ENCODE peak calls at places on chromosomes 1 and 21, in five cellular contexts. W is left lung, V is testis, C is uterus, Q is pancreas. T is an unnamed sample.

GRCh38 chr21:46191257-46191685 is 7.0 kb upstream of the SPATC1L start:
- DNase-seq in V (peak; percentile 31), C (peak; percentile 58), W (no peak), Q (no peak), T (no peak)

GRCh38 chr1:43541721-43542401 is 11.2 kb downstream of the PTPRF start:
- DNase-seq in W (peak; percentile 87), C (peak; percentile 76), Q (peak; percentile 96), V (peak; percentile 84), T (peak; percentile 96)

GRCh38 chr1:234535763-234536515 is 57.0 kb upstream of the TARBP1 start:
- DNase-seq in Q (no peak), V (peak; percentile 48), C (peak; percentile 65), W (no peak), T (no peak)

GRCh38 chr1:222697858-222698257 is 14.4 kb downstream of the AIDA start:
- DNase-seq in C (no peak), W (no peak), V (no peak), Q (no peak), T (no peak)

GRCh38 chr1:39405358-39405757 is 86.1 kb upstream of the BMP8A start:
- DNase-seq in V (no peak), C (no peak), Q (no peak), W (no peak), T (no peak)

GRCh38 chr1:37360011-37360410 is 114.4 kb upstream of the ZC3H12A start:
- DNase-seq in C (no peak), Q (no peak), V (no peak), W (no peak), T (no peak)

GRCh38 chr1:113783254-113784103 is 24.2 kb upstream of the PHTF1 start:
- DNase-seq in W (no peak), Q (no peak), C (no peak), V (peak; percentile 56), T (no peak)

GRCh38 chr1:27669876-27670275 is 2.1 kb downstream of the IFI6 start:
- DNase-seq in Q (no peak), V (peak; percentile 9), W (no peak), C (no peak), T (no peak)

GRCh38 chr1:71785470-71785869 is 496.9 kb downstream of the NEGR1 start:
- DNase-seq in W (no peak), V (no peak), Q (no peak), C (no peak), T (no peak)

GRCh38 chr1:6785721-6786505 is 659 bp downstream of the CAMTA1 start:
- DNase-seq in V (peak; percentile 34), Q (peak; percentile 80), W (peak; percentile 85), C (peak; percentile 56), T (peak; percentile 61)

GRCh38 chr1:17966341-17966740 is 141.3 kb upstream of the IGSF21 start:
- DNase-seq in W (no peak), C (no peak), Q (no peak), V (no peak), T (no peak)

GRCh38 chr1:224430511-224431113 is 4.0 kb downstream of the WDR26 start:
- DNase-seq in C (no peak), Q (no peak), W (no peak), V (no peak), T (no peak)

GRCh38 chr1:153565529-153566374 is at the start of gene S100A2:
- DNase-seq in C (peak; percentile 69), Q (peak; percentile 64), W (peak; percentile 89), V (no peak), T (no peak)

GRCh38 chr1:19481826-19482398 is 3.4 kb downstream of the CAPZB start:
- DNase-seq in Q (no peak), W (no peak), V (no peak), C (no peak), T (no peak)

GRCh38 chr1:62530516-62531154 is 66.7 kb upstream of the ANGPTL3 start:
- DNase-seq in Q (peak; percentile 79), V (peak; percentile 72), W (peak; percentile 61), C (peak; percentile 19), T (peak; percentile 77)

GRCh38 chr1:234372011-234372757 is 1.1 kb upstream of the COA6 start:
- DNase-seq in C (no peak), V (no peak), Q (no peak), W (no peak), T (no peak)

GRCh38 chr1:14190508-14190907 is 408.0 kb upstream of the KAZN start:
- DNase-seq in V (no peak), W (no peak), Q (no peak), C (no peak), T (no peak)

GRCh38 chr1:206506405-206506802 is 927 bp upstream of the RASSF5 start:
- DNase-seq in W (no peak), V (no peak), C (no peak), Q (no peak), T (no peak)

GRCh38 chr1:172668097-172668496 is 9.2 kb downstream of the FASLG start:
- DNase-seq in V (no peak), Q (no peak), W (no peak), C (no peak), T (no peak)

GRCh38 chr21:41530366-41530765 is 22.4 kb upstream of the TMPRSS2 start:
- DNase-seq in V (no peak), Q (no peak), C (no peak), W (no peak), T (no peak)

GRCh38 chr21:26320541-26320940 is 150.0 kb upstream of the APP start:
- DNase-seq in W (no peak), Q (no peak), V (no peak), C (no peak), T (no peak)

GRCh38 chr1:9833632-9834031 is 9.9 kb upstream of the CLSTN1 start:
- DNase-seq in Q (no peak), W (no peak), V (no peak), C (no peak), T (no peak)

GRCh38 chr1:9350960-9351359 is 58.3 kb downstream of the SPSB1 start:
- DNase-seq in W (no peak), Q (no peak), V (no peak), C (no peak), T (no peak)

GRCh38 chr1:5632226-5632625 is 360.0 kb downstream of the NPHP4 start:
- DNase-seq in V (no peak), C (no peak), Q (no peak), W (peak; percentile 20), T (no peak)

GRCh38 chr1:115671176-115672062 is 29.6 kb downstream of the VANGL1 start:
- DNase-seq in W (no peak), V (no peak), Q (no peak), C (no peak), T (no peak)

GRCh38 chr1:197156692-197157091 is 10.2 kb upstream of the ASPM start:
- DNase-seq in V (no peak), C (no peak), Q (no peak), W (no peak), T (no peak)
- TF ChIP-seq CTCF in V (no peak), C (no peak), Q (no peak), W (no peak), T (peak; percentile 32)

DNA sequence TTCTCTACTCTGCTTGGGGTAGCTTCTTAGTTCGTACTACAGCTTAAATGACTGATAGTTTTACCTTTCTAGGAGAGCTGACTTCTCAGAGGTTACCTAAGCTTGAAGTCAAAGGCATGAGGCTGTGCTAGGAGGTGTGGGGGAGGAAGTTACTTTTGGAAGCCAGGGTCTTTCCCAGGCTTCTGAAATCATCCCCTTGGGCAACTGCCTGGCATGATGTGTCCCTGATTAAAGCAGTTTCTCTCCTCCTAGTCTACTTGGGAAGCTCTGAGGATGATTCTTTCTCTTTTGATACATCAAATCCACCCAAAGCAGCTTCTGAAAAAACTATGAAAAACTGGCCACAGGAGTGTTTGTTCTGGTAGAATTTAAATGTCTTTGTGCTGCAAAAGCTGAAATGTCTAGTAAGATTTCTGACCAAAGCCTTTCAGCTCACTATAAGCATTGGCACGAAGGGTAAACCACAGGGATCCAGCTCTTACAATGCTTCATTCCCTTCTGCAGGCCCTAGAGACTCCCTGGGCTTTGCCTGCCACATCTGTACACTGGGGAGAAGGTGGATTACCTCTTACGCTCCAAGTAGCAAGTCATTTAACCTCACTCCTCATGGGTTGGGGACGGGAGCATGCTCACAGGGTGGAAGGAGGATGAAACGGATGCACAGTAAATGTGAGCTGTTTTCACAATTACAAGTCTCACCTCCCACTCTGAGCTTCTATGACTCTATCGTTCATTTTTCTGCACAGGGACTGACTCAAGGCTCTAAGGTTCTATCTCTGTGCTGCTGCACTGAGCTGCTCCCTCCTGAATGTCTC is 59.6 kb downstream of the RUNX1 start:
- DNase-seq in W (no peak), V (no peak), C (no peak), Q (no peak), T (no peak)
- H3K4me1 ChIP-seq in W (peaks cover 32% of the 10 kb centered on the region), V (no peaks in the 10 kb centered on the region), C (no peaks in the 10 kb centered on the region), Q (no peaks in the 10 kb centered on the region), T (no peaks in the 10 kb centered on the region)

GRCh38 chr1:3346478-3346877 is 108.0 kb upstream of the ARHGEF16 start:
- DNase-seq in V (no peak), C (no peak), W (no peak), Q (no peak), T (no peak)
- H3K27ac ChIP-seq in V (no peak overlapping the region), C (no peak overlapping the region), W (no peak overlapping the region), Q (no peak overlapping the region), T (no peak overlapping the region)

DNA sequence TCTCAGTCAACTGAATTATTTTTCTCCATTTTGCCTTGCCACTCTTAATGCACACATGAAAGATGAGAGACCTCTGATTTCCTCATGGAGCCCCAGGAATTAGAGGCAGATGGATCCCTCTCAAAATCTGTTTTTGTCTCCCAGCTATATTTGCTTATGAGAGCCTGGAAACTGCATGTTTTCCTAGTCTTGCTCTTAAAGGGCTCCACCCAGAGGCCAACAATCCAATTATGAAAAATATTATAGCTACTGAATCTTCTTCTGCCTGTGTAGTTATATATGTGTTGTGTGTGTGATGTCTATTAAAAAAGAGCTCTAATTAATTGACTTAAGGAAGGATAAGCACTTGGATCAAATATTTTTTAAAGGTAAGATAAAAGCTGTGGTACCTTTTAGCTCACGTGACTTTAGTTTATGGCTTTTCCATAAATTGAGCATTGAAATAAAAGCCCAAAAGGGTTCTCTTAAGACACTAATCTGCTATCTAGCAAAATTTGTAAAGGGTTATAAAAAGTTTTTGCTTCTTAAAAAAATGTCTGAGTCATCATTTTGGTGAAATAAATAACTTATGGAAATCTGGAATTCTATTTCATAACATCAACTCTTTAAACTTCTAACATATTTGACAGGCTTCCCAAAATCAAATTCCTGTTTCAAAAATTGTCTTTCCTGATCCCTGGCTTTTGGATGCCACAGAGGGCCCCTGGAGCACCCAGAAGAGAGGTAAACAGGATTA is 31.2 kb upstream of the TSPEAR start:
- DNase-seq in W (no peak), C (no peak), Q (no peak), V (no peak), T (no peak)
- TF ChIP-seq CTCF in W (no peak), C (no peak), Q (no peak), V (no peak), T (peak; percentile 29)

GRCh38 chr1:178594133-178594532 is 81.2 kb downstream of the TEX35 start:
- DNase-seq in Q (no peak), V (no peak), C (no peak), W (no peak), T (no peak)

GRCh38 chr1:178599087-178599486 is 86.2 kb downstream of the TEX35 start:
- DNase-seq in C (no peak), V (no peak), W (no peak), Q (no peak), T (no peak)

DNA sequence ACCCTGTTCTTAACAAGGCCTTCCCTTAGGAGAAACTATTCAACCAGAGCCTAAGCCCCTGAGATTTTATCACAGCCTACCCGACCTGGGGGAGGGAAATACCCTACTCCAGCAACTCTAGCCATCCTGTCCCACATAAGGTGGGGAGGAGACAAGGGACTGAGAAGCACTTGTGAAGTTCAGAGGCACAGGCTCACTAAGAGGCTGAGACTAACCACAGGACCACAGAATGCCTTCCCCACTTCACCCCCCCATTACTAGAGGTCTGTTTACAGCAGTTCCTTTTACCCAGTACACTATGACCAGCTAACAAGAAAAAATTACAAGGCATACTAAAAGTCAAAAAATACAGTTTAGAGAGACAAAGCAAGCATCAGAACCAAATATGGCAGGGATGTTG is 86.8 kb downstream of the TEX35 start:
- DNase-seq in V (no peak), Q (no peak), W (no peak), C (no peak), T (no peak)
- H3K4me1 ChIP-seq in V (no peaks in the 10 kb centered on the region), Q (no peaks in the 10 kb centered on the region), W (no peaks in the 10 kb centered on the region), C (no peaks in the 10 kb centered on the region), T (no peaks in the 10 kb centered on the region)

T was measured in right lobe of liver.